ENCODE peak calls at places on chromosomes 3 and 15, in four cellular contexts. One of them, this sample, is unnamed.

GRCh38 chr3:160941885-160942494 is 163.2 kb downstream of the B3GALNT1 start:
- DNase-seq in NCI-H1694 treated with DMSO at 0.1 percent for 48 hours: no peak
- DNase-seq in foreskin fibroblast: peak
- DNase-seq in anterior cingulate cortex: no peak
- DNase-seq in this sample: peak

GRCh38 chr3:25532763-25533162 is 104.7 kb downstream of the RARB start:
- DNase-seq in NCI-H1694 treated with DMSO at 0.1 percent for 48 hours: no peak
- DNase-seq in foreskin fibroblast: peak
- DNase-seq in anterior cingulate cortex: no peak
- DNase-seq in this sample: no peak

GRCh38 chr3:132660056-132660744 is at the start of gene UBA5:
- DNase-seq in NCI-H1694 treated with DMSO at 0.1 percent for 48 hours: peak
- DNase-seq in foreskin fibroblast: peak
- DNase-seq in anterior cingulate cortex: peak
- DNase-seq in this sample: peak

GRCh38 chr3:47406762-47407149 is 25.9 kb downstream of the PTPN23 start:
- DNase-seq in NCI-H1694 treated with DMSO at 0.1 percent for 48 hours: no peak
- DNase-seq in foreskin fibroblast: no peak
- DNase-seq in anterior cingulate cortex: no peak
- DNase-seq in this sample: no peak

GRCh38 chr15:39455502-39455991 is 125.3 kb upstream of the THBS1 start:
- DNase-seq in NCI-H1694 treated with DMSO at 0.1 percent for 48 hours: peak
- DNase-seq in foreskin fibroblast: peak
- DNase-seq in anterior cingulate cortex: no peak
- DNase-seq in this sample: no peak

GRCh38 chr15:67587754-67588153 is 45.3 kb downstream of the MAP2K5 start:
- DNase-seq in NCI-H1694 treated with DMSO at 0.1 percent for 48 hours: no peak
- DNase-seq in foreskin fibroblast: no peak
- DNase-seq in anterior cingulate cortex: no peak
- DNase-seq in this sample: no peak

GRCh38 chr3:15637131-15637951 is 35.8 kb downstream of the BTD start:
- DNase-seq in NCI-H1694 treated with DMSO at 0.1 percent for 48 hours: no peak
- DNase-seq in foreskin fibroblast: no peak
- DNase-seq in anterior cingulate cortex: no peak
- DNase-seq in this sample: no peak

GRCh38 chr15:70491183-70491621 is 272.2 kb downstream of the UACA start:
- DNase-seq in NCI-H1694 treated with DMSO at 0.1 percent for 48 hours: no peak
- DNase-seq in foreskin fibroblast: no peak
- DNase-seq in anterior cingulate cortex: no peak
- DNase-seq in this sample: no peak

GRCh38 chr3:123658118-123658859 is 73.4 kb upstream of the HACD2 start:
- DNase-seq in NCI-H1694 treated with DMSO at 0.1 percent for 48 hours: no peak
- DNase-seq in foreskin fibroblast: peak
- DNase-seq in anterior cingulate cortex: no peak
- DNase-seq in this sample: no peak

GRCh38 chr15:29621626-29622025 is 200.6 kb downstream of the TJP1 start:
- DNase-seq in NCI-H1694 treated with DMSO at 0.1 percent for 48 hours: no peak
- DNase-seq in foreskin fibroblast: no peak
- DNase-seq in anterior cingulate cortex: no peak
- DNase-seq in this sample: no peak

GRCh38 chr15:56869573-56869972 is 48.9 kb upstream of the TCF12 start:
- DNase-seq in NCI-H1694 treated with DMSO at 0.1 percent for 48 hours: peak
- DNase-seq in foreskin fibroblast: peak
- DNase-seq in anterior cingulate cortex: peak
- DNase-seq in this sample: no peak

GRCh38 chr3:177279118-177279815 is 82.0 kb upstream of the TBL1XR1 start:
- DNase-seq in NCI-H1694 treated with DMSO at 0.1 percent for 48 hours: no peak
- DNase-seq in foreskin fibroblast: no peak
- DNase-seq in anterior cingulate cortex: no peak
- DNase-seq in this sample: no peak

GRCh38 chr3:73772076-73772475 is 147.3 kb upstream of the PDZRN3 start:
- DNase-seq in NCI-H1694 treated with DMSO at 0.1 percent for 48 hours: no peak
- DNase-seq in foreskin fibroblast: peak
- DNase-seq in anterior cingulate cortex: no peak
- DNase-seq in this sample: no peak

GRCh38 chr3:129277829-129278271 is 820 bp upstream of the HMCES start:
- DNase-seq in NCI-H1694 treated with DMSO at 0.1 percent for 48 hours: no peak
- DNase-seq in foreskin fibroblast: peak
- DNase-seq in anterior cingulate cortex: no peak
- DNase-seq in this sample: no peak

GRCh38 chr3:194103475-194103874 is 32.5 kb upstream of the HES1 start:
- DNase-seq in NCI-H1694 treated with DMSO at 0.1 percent for 48 hours: no peak
- DNase-seq in foreskin fibroblast: no peak
- DNase-seq in anterior cingulate cortex: no peak
- DNase-seq in this sample: peak

GRCh38 chr3:130935761-130936160 is 41.9 kb downstream of the ATP2C1 start:
- DNase-seq in NCI-H1694 treated with DMSO at 0.1 percent for 48 hours: no peak
- DNase-seq in foreskin fibroblast: peak
- DNase-seq in anterior cingulate cortex: no peak
- DNase-seq in this sample: no peak

GRCh38 chr3:122092460-122093165 is 37.5 kb downstream of the CD86 start:
- DNase-seq in NCI-H1694 treated with DMSO at 0.1 percent for 48 hours: no peak
- DNase-seq in foreskin fibroblast: no peak
- DNase-seq in anterior cingulate cortex: no peak
- DNase-seq in this sample: no peak

GRCh38 chr3:28326458-28326926 is 22.0 kb upstream of the ZCWPW2 start:
- DNase-seq in NCI-H1694 treated with DMSO at 0.1 percent for 48 hours: no peak
- DNase-seq in foreskin fibroblast: no peak
- DNase-seq in anterior cingulate cortex: no peak
- DNase-seq in this sample: peak

GRCh38 chr15:90334304-90334731 is 17.8 kb upstream of the ZNF774 start:
- DNase-seq in NCI-H1694 treated with DMSO at 0.1 percent for 48 hours: no peak
- DNase-seq in foreskin fibroblast: no peak
- DNase-seq in anterior cingulate cortex: no peak
- DNase-seq in this sample: no peak

GRCh38 chr3:39383190-39383912 is at the start of gene SLC25A38:
- DNase-seq in NCI-H1694 treated with DMSO at 0.1 percent for 48 hours: no peak
- DNase-seq in foreskin fibroblast: peak
- DNase-seq in anterior cingulate cortex: no peak
- DNase-seq in this sample: peak

GRCh38 chr3:174937488-174937887 is 78.4 kb downstream of the NAALADL2 start:
- DNase-seq in NCI-H1694 treated with DMSO at 0.1 percent for 48 hours: no peak
- DNase-seq in foreskin fibroblast: peak
- DNase-seq in anterior cingulate cortex: no peak
- DNase-seq in this sample: no peak

GRCh38 chr3:147939425-147940196 is 530.4 kb downstream of the ZIC1 start:
- DNase-seq in NCI-H1694 treated with DMSO at 0.1 percent for 48 hours: no peak
- DNase-seq in foreskin fibroblast: peak
- DNase-seq in anterior cingulate cortex: peak
- DNase-seq in this sample: no peak

GRCh38 chr15:48624700-48625099 is 20.8 kb downstream of the FBN1 start:
- DNase-seq in NCI-H1694 treated with DMSO at 0.1 percent for 48 hours: no peak
- DNase-seq in foreskin fibroblast: no peak
- DNase-seq in anterior cingulate cortex: no peak
- DNase-seq in this sample: no peak

GRCh38 chr3:55406666-55407425 is 80.3 kb downstream of the WNT5A start:
- DNase-seq in NCI-H1694 treated with DMSO at 0.1 percent for 48 hours: no peak
- DNase-seq in foreskin fibroblast: peak
- DNase-seq in anterior cingulate cortex: no peak
- DNase-seq in this sample: no peak

GRCh38 chr3:149247929-149248691 is 26.5 kb upstream of the CP start:
- DNase-seq in NCI-H1694 treated with DMSO at 0.1 percent for 48 hours: no peak
- DNase-seq in foreskin fibroblast: peak
- DNase-seq in anterior cingulate cortex: no peak
- DNase-seq in this sample: no peak